ENCODE peak calls at places on chromosome 16, in four cellular contexts. J is uterus, R is ovary, N is IMR-90. M is an unnamed sample.

GRCh38 chr16:66247516-66248089 is 118.9 kb upstream of the CDH5 start:
- DNase-seq in N (peak), R (peak), J (peak), M (no peak)

GRCh38 chr16:79838860-79839259 is 238.3 kb upstream of the MAF start:
- DNase-seq in R (peak), J (peak), N (no peak), M (no peak)

GRCh38 chr16:6615661-6616060 is 717.0 kb upstream of the RBFOX1 start:
- DNase-seq in N (no peak), R (no peak), J (no peak), M (no peak)

GRCh38 chr16:74073471-74073870 is 223.1 kb upstream of the PSMD7 start:
- DNase-seq in N (peak), J (no peak), R (no peak), M (no peak)

GRCh38 chr16:28218109-28218508 is 6.3 kb upstream of the XPO6 start:
- DNase-seq in N (peak), R (no peak), J (no peak), M (peak)

GRCh38 chr16:5616841-5617240 is 519.2 kb upstream of the EEF2KMT start:
- DNase-seq in N (no peak), R (no peak), J (no peak), M (no peak)

GRCh38 chr16:74309789-74310781 is 13.5 kb downstream of the PSMD7 start:
- DNase-seq in R (no peak), N (peak), J (no peak), M (peak)

GRCh38 chr16:15960124-15960971 is 10.9 kb downstream of the ABCC1 start:
- DNase-seq in N (no peak), J (no peak), R (no peak), M (no peak)

GRCh38 chr16:68833251-68833650 is 10.1 kb upstream of the TANGO6 start:
- DNase-seq in J (no peak), N (no peak), R (no peak), M (no peak)

GRCh38 chr16:58487566-58488351 is 12.2 kb upstream of the NDRG4 start:
- DNase-seq in J (peak), R (peak), N (peak), M (peak)

GRCh38 chr16:51408357-51408756 is 257.3 kb upstream of the SALL1 start:
- DNase-seq in N (peak), R (no peak), J (no peak), M (peak)

GRCh38 chr16:79082955-79083354 is 517.6 kb downstream of the MAF start:
- DNase-seq in N (no peak), J (no peak), R (no peak), M (no peak)

GRCh38 chr16:14007460-14007859 is 63.7 kb upstream of the MRTFB start:
- DNase-seq in R (no peak), J (no peak), N (peak), M (peak)

GRCh38 chr16:46573008-46573833 is 48.0 kb downstream of the SHCBP1 start:
- DNase-seq in N (peak), R (no peak), J (no peak), M (peak)

GRCh38 chr16:28863929-28864886 is 565 bp downstream of the SH2B1 start:
- DNase-seq in R (peak), N (peak), J (peak), M (no peak)

GRCh38 chr16:58121132-58121531 is 8.0 kb downstream of the CFAP20 start:
- DNase-seq in R (no peak), N (no peak), J (no peak), M (peak)

GRCh38 chr16:68658258-68658973 is 13.3 kb downstream of the CDH3 start:
- DNase-seq in R (no peak), N (peak), J (no peak), M (peak)

GRCh38 chr16:79601092-79601977 is 798 bp upstream of the MAF start:
- DNase-seq in J (peak), N (no peak), R (peak), M (peak)

DNA sequence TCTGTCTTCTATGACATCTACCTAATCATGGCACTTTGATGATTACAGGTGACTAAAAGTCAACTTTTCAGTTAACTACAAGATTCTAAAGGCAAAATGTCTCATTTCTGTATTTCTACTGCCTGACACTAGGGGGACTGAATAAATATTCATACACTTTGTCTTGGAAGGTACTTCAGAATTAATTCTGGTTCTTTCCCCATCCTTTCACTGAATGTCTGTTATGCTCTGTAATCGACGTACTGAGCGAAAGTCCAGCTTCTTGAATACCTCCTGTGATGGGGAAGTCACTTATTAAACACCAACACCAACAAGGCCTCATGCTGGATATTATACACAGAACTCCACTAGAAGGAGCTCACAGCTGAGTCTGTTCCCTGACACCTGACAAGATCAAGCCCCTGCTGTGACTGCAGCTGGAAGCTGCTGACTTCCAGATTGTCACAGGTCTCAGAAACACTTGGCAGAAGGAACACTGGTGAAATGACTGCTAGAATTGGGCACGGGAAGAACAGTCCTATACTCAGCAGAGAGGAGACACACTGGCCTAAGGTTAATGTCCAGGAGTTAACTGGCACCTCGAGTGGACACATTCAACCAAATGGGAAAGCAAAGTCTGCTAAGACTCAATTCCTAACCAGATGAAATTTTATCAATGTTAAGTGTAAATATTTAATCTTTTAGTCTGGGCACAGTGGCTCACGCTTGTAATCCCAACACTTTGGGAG is 31.9 kb downstream of the CMC2 start:
- DNase-seq in R (no peak), N (no peak), J (no peak), M (no peak)
- TF ChIP-seq CTCF in R (no peak), N (peak), J (no peak), M (peak)

DNA sequence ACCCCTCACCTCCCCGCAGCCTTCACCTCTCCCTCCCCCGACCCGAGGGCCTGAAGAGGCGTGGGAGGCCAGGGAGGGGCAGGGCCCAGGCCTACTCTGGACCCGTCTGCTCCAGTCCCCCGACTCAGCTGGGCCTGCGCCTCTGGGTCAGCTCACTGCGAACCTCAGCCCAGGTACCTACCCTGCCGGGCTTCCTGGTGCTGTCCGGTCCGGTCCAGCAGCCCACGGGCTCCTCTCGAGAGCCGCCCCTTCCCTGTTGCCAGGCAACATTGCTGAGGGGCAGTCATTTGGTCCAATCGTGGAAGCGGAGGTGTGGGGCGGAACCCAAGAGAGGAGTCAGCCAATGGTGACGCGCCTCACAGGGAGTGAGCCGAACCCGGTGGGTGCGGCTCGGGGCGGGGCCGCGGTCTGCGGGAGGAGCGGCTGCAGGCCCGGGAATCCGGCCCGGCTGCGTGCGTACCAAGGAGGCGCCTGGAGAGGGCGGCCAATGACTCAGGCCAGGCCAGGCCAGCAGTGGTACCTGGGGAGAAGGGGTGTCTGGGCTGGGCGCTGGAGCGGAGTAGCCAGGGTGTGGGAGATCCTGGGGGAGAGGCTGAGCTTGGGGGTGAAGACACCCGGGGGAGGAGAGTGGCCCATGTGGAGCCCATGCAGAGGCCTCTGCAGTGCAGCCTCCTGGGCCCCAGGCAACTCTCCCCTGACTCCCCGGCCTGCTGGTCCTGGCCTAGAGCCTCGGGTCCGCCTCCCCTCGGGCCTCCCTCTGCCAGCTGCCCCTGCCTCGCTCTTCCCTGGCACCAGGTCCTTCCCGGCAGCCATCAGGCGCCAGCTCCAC is at the start of gene MEAK7:
- DNase-seq in J (peak), R (peak), N (peak), M (peak)
- TF ChIP-seq CTCF in J (no peak), R (no peak), N (peak), M (no peak)

GRCh38 chr16:1428511-1428910 is 2.4 kb upstream of the PERCC1 start:
- DNase-seq in R (no peak), J (no peak), N (no peak), M (peak)
- TF ChIP-seq CTCF in R (no peak), J (peak), N (peak), M (peak)

GRCh38 chr16:30478766-30479478 is 6.4 kb downstream of the ITGAL start:
- DNase-seq in J (no peak), N (no peak), R (no peak), M (no peak)

GRCh38 chr16:30476991-30477390 is 4.4 kb downstream of the ITGAL start:
- DNase-seq in N (no peak), R (no peak), J (no peak), M (no peak)

GRCh38 chr16:30485818-30486436 is 13.4 kb downstream of the ITGAL start:
- DNase-seq in R (no peak), N (peak), J (no peak), M (no peak)

GRCh38 chr16:30484887-30485286 is 12.3 kb downstream of the ITGAL start:
- DNase-seq in N (no peak), J (no peak), R (no peak), M (no peak)

DNA sequence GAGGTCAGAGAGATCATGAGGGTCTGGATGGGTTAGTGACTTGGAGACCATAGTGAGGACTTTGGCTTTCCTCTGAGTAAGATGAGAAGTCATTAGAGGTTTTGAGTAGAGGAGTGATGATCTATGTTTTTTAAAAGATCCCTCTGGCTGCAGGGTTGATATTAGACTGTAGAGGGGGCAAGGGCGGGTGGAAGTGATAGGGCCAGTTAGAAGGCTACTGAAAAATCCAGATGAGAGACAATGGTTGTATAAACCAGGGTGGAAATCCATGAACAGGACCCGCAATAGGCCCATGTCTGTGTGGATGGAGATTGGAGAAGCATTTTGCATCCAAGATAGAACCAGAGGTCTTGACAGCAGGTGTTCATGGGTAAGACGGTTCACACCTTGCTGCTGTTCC is 9.8 kb downstream of the ITGAL start:
- DNase-seq in N (no peak), J (no peak), R (no peak), M (no peak)
- TF ChIP-seq CTCF in N (peak), J (no peak), R (no peak), M (no peak)

DNA sequence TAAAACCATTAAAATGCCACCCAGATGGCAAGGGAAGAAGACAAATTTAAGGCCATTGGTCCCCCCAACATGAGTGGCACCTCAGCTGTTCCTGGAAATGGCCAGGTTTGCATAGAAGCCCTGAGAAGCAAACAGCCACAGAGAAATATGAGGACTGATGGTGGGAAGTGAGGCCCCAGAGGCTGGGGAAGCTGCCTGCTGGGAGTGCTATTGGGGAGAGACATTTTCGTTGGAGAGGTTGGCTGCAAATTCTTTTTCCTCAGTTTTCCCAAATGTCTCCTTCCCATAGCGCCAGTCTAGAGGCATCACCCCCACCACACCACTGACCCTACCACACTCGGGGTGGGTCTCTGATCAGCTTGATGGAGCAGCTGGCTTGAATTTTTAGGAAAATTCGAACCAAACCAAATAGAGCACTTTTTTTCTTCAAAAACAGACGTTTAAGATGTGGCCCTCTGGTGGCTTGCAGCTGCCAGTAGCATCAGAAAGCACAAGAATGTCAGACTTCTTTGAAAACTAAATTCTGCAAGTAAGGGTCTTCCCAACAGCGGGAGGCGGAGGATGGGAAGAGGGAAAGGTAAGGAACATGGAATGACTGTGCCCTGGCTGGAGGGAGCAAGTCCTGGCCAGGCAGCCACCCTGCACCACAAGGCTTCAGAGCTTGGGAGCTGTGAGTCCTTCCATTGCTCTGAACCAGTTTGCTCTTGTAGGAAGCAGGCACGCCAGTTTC is 13.2 kb upstream of the SLC12A3 start:
- DNase-seq in R (no peak), N (peak), J (no peak), M (no peak)
- TF ChIP-seq CTCF in R (no peak), N (peak), J (no peak), M (no peak)

GRCh38 chr16:23296994-23297393 is 5.1 kb upstream of the SCNN1B start:
- DNase-seq in J (no peak), R (no peak), N (no peak), M (no peak)
- TF ChIP-seq CTCF in J (no peak), R (no peak), N (no peak), M (no peak)

DNA sequence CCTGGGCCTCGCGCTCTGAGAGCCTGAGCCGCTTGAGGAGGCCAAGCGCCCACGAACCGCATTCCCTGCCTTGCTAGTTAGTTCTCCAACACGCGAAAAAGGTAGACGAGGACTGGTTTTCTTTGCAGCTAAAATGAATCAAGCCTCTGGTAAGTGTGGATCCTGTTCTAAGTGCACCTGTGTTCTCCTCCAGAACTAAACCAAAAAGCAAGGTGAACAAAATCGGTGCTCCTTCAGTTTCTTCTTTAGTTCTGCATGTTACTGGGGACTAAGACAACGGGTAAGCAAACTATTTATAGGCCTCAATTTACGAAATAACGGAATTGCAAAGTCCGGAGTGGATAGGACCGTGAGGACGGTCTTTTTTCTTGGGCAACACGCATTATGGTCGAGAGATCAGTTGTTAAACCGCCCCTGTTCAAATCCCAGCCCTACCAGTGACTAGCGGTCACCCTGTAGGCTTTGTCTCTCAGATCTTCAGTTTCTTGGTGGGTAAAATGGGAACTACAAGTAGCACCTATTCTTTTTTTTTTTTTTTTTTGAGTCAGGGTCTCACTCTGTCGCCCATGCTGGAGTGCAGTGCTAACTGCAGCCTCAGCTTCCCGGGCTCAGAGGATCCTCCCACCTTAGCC is 993 bp upstream of the ANKRD11 start:
- DNase-seq in N (no peak), R (no peak), J (no peak), M (peak)
- TF ChIP-seq CTCF in N (no peak), R (no peak), J (no peak), M (no peak)

GRCh38 chr16:83116274-83116892 is 489.6 kb downstream of the CDH13 start:
- DNase-seq in R (no peak), J (no peak), N (no peak), M (no peak)
- TF ChIP-seq CTCF in R (no peak), J (no peak), N (no peak), M (no peak)

GRCh38 chr16:67260426-67261063 is 11.8 kb downstream of the SLC9A5 start:
- DNase-seq in N (peak), R (peak), J (no peak), M (peak)
- TF ChIP-seq CTCF in N (peak), R (no peak), J (no peak), M (peak)

M was measured in MCF 10A.